ENCODE peak calls at places on chromosomes 16 and 17, in four cellular contexts. One of them, this sample, is unnamed.

GRCh38 chr16:24689128-24689527 is 40.3 kb upstream of the TNRC6A start:
- DNase-seq in ascending aorta: no peak
- DNase-seq in thoracic aorta: no peak
- DNase-seq in DND-41: no peak
- DNase-seq in this sample: no peak

GRCh38 chr17:75720656-75721462 is at the start of gene ITGB4:
- DNase-seq in ascending aorta: no peak
- DNase-seq in thoracic aorta: no peak
- DNase-seq in DND-41: peak; percentile 15
- DNase-seq in this sample: peak; percentile 67

GRCh38 chr17:76682306-76682705 is 28.5 kb downstream of the MXRA7 start:
- DNase-seq in ascending aorta: no peak
- DNase-seq in thoracic aorta: no peak
- DNase-seq in DND-41: no peak
- DNase-seq in this sample: no peak

GRCh38 chr17:11986939-11987329 is 10.3 kb downstream of the ZNF18 start:
- DNase-seq in ascending aorta: no peak
- DNase-seq in thoracic aorta: no peak
- DNase-seq in DND-41: no peak
- DNase-seq in this sample: no peak

GRCh38 chr17:60832206-60832605 is 154.6 kb downstream of the BCAS3 start:
- DNase-seq in ascending aorta: no peak
- DNase-seq in thoracic aorta: no peak
- DNase-seq in DND-41: peak; percentile 67
- DNase-seq in this sample: peak; percentile 0

GRCh38 chr16:11742041-11742535 is 569 bp downstream of the TXNDC11 start:
- DNase-seq in ascending aorta: no peak
- DNase-seq in thoracic aorta: no peak
- DNase-seq in DND-41: peak; percentile 47
- DNase-seq in this sample: no peak

GRCh38 chr17:5468075-5468473 is 708 bp downstream of the DHX33 start:
- DNase-seq in ascending aorta: no peak
- DNase-seq in thoracic aorta: no peak
- DNase-seq in DND-41: peak; percentile 23
- DNase-seq in this sample: no peak

GRCh38 chr16:18050234-18050633 is 286.3 kb downstream of the NPIPA8 start:
- DNase-seq in ascending aorta: no peak
- DNase-seq in thoracic aorta: no peak
- DNase-seq in DND-41: no peak
- DNase-seq in this sample: no peak

GRCh38 chr16:24775455-24775854 is 46.0 kb downstream of the TNRC6A start:
- DNase-seq in ascending aorta: no peak
- DNase-seq in thoracic aorta: no peak
- DNase-seq in DND-41: no peak
- DNase-seq in this sample: no peak

GRCh38 chr16:1990336-1991134 is 765 bp downstream of the SYNGR3 start:
- DNase-seq in ascending aorta: no peak
- DNase-seq in thoracic aorta: no peak
- DNase-seq in DND-41: no peak
- DNase-seq in this sample: no peak

GRCh38 chr16:12290165-12290564 is 313.6 kb downstream of the SNX29 start:
- DNase-seq in ascending aorta: no peak
- DNase-seq in thoracic aorta: no peak
- DNase-seq in DND-41: no peak
- DNase-seq in this sample: no peak

GRCh38 chr17:44911133-44912001 is 3.9 kb downstream of the GFAP start:
- DNase-seq in ascending aorta: no peak
- DNase-seq in thoracic aorta: no peak
- DNase-seq in DND-41: peak; percentile 56
- DNase-seq in this sample: no peak

GRCh38 chr17:75390982-75391381 is 14.5 kb downstream of the GRB2 start:
- DNase-seq in ascending aorta: no peak
- DNase-seq in thoracic aorta: no peak
- DNase-seq in DND-41: no peak
- DNase-seq in this sample: no peak

GRCh38 chr16:10572611-10573010 is 7.8 kb downstream of the EMP2 start:
- DNase-seq in ascending aorta: no peak
- DNase-seq in thoracic aorta: no peak
- DNase-seq in DND-41: no peak
- DNase-seq in this sample: no peak

GRCh38 chr17:17868637-17869522 is 32.1 kb upstream of the SREBF1 start:
- DNase-seq in ascending aorta: no peak
- DNase-seq in thoracic aorta: no peak
- DNase-seq in DND-41: peak; percentile 50
- DNase-seq in this sample: no peak

GRCh38 chr16:22183901-22184614 is 21.8 kb downstream of the SDR42E2 start:
- DNase-seq in ascending aorta: no peak
- DNase-seq in thoracic aorta: no peak
- DNase-seq in DND-41: peak; percentile 37
- DNase-seq in this sample: no peak

GRCh38 chr16:8867483-8868271 is 1.1 kb downstream of the CARHSP1 start:
- DNase-seq in ascending aorta: no peak
- DNase-seq in thoracic aorta: no peak
- DNase-seq in DND-41: peak; percentile 53
- DNase-seq in this sample: peak; percentile 34

GRCh38 chr16:798666-799065 is 1.9 kb downstream of the GNG13 start:
- DNase-seq in ascending aorta: no peak
- DNase-seq in thoracic aorta: no peak
- DNase-seq in DND-41: no peak
- DNase-seq in this sample: no peak

GRCh38 chr17:79715318-79716182 is 15.2 kb upstream of the ENPP7 start:
- DNase-seq in ascending aorta: no peak
- DNase-seq in thoracic aorta: no peak
- DNase-seq in DND-41: no peak
- DNase-seq in this sample: no peak

GRCh38 chr16:1181715-1182671 is 29.1 kb downstream of the CACNA1H start:
- DNase-seq in ascending aorta: peak; percentile 70
- DNase-seq in thoracic aorta: peak; percentile 61
- DNase-seq in DND-41: no peak
- DNase-seq in this sample: no peak

GRCh38 chr17:34542700-34543336 is 36.6 kb upstream of the TMEM132E start:
- DNase-seq in ascending aorta: no peak
- DNase-seq in thoracic aorta: no peak
- DNase-seq in DND-41: peak; percentile 50
- DNase-seq in this sample: peak; percentile 19

GRCh38 chr16:86926146-86926545 is 347.8 kb downstream of the FOXL1 start:
- DNase-seq in ascending aorta: no peak
- DNase-seq in thoracic aorta: no peak
- DNase-seq in DND-41: no peak
- DNase-seq in this sample: no peak

GRCh38 chr17:19979917-19980770 is 2.5 kb upstream of the AKAP10 start:
- DNase-seq in ascending aorta: no peak
- DNase-seq in thoracic aorta: no peak
- DNase-seq in DND-41: no peak
- DNase-seq in this sample: no peak

GRCh38 chr16:81647527-81647926 is 131.6 kb upstream of the PLCG2 start:
- DNase-seq in ascending aorta: no peak
- DNase-seq in thoracic aorta: no peak
- DNase-seq in DND-41: no peak
- DNase-seq in this sample: no peak

GRCh38 chr17:51012538-51012937 is 108.1 kb downstream of the SPAG9 start:
- DNase-seq in ascending aorta: no peak
- DNase-seq in thoracic aorta: no peak
- DNase-seq in DND-41: no peak
- DNase-seq in this sample: no peak

GRCh38 chr16:80347900-80348299 is 192.9 kb upstream of the DYNLRB2 start:
- DNase-seq in ascending aorta: no peak
- DNase-seq in thoracic aorta: no peak
- DNase-seq in DND-41: no peak
- DNase-seq in this sample: no peak

GRCh38 chr16:60945225-60945624 is 1091.0 kb downstream of the CDH8 start:
- DNase-seq in ascending aorta: no peak
- DNase-seq in thoracic aorta: no peak
- DNase-seq in DND-41: peak; percentile 32
- DNase-seq in this sample: no peak

GRCh38 chr16:88435437-88436355 is 17.4 kb upstream of the ZFPM1 start:
- DNase-seq in ascending aorta: no peak
- DNase-seq in thoracic aorta: no peak
- DNase-seq in DND-41: no peak
- DNase-seq in this sample: no peak

GRCh38 chr17:58081641-58082340 is 1.4 kb upstream of the DYNLL2 start:
- DNase-seq in ascending aorta: no peak
- DNase-seq in thoracic aorta: no peak
- DNase-seq in DND-41: no peak
- DNase-seq in this sample: no peak
- H3K4me3 ChIP-seq in ascending aorta: no peak overlapping the region
- H3K4me3 ChIP-seq in thoracic aorta: no peak overlapping the region
- H3K4me3 ChIP-seq in DND-41: no peak overlapping the region
- H3K4me3 ChIP-seq in this sample: no peak overlapping the region

DNA sequence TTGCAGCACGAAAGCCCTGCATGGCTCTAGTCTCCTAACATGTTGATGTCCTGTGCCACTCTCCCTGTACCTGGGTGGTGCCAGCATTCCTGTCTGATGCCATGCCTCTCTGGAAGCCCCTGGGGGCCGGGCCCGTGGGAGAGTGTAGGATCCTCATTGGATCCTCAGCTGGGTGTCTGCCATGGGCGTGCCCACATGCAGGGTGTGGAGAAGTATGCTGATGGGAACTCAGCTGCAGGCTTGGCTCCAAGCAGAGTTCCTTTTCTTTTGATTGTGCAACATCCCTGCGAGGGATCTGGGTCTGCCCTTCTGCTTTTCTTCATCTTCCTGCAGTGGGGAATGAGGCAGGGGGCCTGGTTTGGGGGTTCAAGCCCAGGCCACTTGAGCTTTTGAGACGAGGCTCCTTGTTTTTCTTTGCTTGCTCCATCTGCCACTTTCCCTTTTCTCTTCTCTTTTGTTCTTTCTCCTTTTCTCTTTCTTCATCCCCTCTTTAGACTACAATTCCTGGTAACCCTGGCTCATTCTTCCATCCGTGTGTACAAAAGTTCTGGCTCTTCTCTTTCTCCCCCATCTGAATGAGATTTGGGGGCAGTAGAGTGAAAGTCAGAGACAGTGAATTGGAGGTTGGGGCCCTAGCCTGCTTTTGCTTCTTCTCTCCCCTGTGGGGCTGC is 32.9 kb downstream of the KSR1 start:
- DNase-seq in ascending aorta: peak; percentile 30
- DNase-seq in thoracic aorta: no peak
- DNase-seq in DND-41: no peak
- DNase-seq in this sample: no peak
- H3K27ac ChIP-seq in ascending aorta: peak overlapping the region; percentile 42
- H3K27ac ChIP-seq in thoracic aorta: no peak overlapping the region
- H3K27ac ChIP-seq in DND-41: no peak overlapping the region
- H3K27ac ChIP-seq in this sample: no peak overlapping the region

DNA sequence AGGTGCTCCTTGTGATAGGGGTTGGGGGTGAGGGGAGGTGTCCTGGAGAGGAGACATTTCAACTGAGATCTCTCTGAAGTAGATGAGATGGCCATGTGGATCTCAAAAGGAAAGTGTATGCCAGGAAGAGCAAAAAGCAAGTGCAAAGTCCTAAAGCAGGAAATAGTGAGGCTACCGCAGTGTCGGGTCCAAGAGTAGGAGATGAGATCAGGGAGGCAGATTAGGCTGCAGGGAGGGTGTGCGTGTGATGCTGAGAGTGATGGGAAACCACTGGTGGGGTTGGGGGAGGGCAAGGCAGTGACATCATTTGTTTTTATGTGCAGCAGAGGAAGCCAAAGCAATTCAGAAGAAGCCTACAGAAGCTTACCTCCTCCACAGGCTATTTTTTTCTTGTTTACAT is 28.5 kb downstream of the CDH13 start:
- DNase-seq in ascending aorta: no peak
- DNase-seq in thoracic aorta: no peak
- DNase-seq in DND-41: peak; percentile 82
- DNase-seq in this sample: no peak
- H3K4me1 ChIP-seq in ascending aorta: peaks cover 28% of the 10 kb centered on the region
- H3K4me1 ChIP-seq in thoracic aorta: peaks cover 38% of the 10 kb centered on the region
- H3K4me1 ChIP-seq in DND-41: peaks cover 27% of the 10 kb centered on the region
- H3K4me1 ChIP-seq in this sample: peaks cover 70% of the 10 kb centered on the region

DNA sequence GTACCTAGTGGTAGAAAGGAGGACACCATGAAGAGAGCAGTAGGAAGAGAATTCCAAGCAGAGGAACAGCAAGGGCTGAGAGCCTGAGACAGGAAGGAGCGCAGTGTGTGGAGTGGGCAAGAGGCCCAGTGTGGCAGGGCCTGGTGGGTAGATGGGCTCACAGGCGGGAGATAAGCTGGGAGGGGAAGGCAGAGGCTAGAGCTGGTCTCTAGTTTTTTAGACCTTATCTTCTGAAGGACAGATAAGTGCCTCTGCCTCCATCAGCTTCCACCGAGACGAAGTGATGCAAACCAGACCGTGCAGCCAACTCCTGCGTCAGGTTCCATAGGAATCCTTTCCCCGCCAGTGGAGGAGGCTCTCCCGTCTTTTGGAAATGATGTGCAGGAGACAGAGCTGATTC is 33.6 kb downstream of the CDH1 start:
- DNase-seq in ascending aorta: no peak
- DNase-seq in thoracic aorta: no peak
- DNase-seq in DND-41: no peak
- DNase-seq in this sample: no peak
- H3K4me3 ChIP-seq in ascending aorta: no peak overlapping the region
- H3K4me3 ChIP-seq in thoracic aorta: no peak overlapping the region
- H3K4me3 ChIP-seq in DND-41: no peak overlapping the region
- H3K4me3 ChIP-seq in this sample: no peak overlapping the region

GRCh38 chr17:67375761-67376160 is 1.3 kb upstream of the PITPNC1 start:
- DNase-seq in ascending aorta: no peak
- DNase-seq in thoracic aorta: no peak
- DNase-seq in DND-41: no peak
- DNase-seq in this sample: no peak
- H3K27ac ChIP-seq in ascending aorta: no peak overlapping the region
- H3K27ac ChIP-seq in thoracic aorta: no peak overlapping the region
- H3K27ac ChIP-seq in DND-41: no peak overlapping the region
- H3K27ac ChIP-seq in this sample: peak overlapping the region; percentile 86

This sample was measured in naive thymus-derived CD4-positive, alpha-beta T cell.